ENCODE peak calls at places on chromosome 18, in eight cellular contexts. F is 8988T; Z is activated CD4-positive, alpha-beta T cell treated with anti-CD3 and anti-CD28 coated beads, Interleukin-2, amount 50 U/mL, for 48 hours; R is SW480; I is IMR-90; U is T-helper 1 cell; T is NCI-H2171 treated with DMSO at 0.1 percent for 48 hours; P is stimulated activated CD4-positive, alpha-beta T cell treated with anti-CD3 and anti-CD28 coated beads, TNF-alpha, amount 100 ng/mL, for 24 hours. M is an unnamed sample.

GRCh38 chr18:59897321-59897954 is 2.4 kb upstream of the PMAIP1 start:
- DNase-seq in T (no peak), R (no peak), P (no peak), U (no peak), I (no peak), Z (no peak), F (no peak), M (no peak)

GRCh38 chr18:72869786-72870185 is 2.0 kb upstream of the NETO1 start:
- DNase-seq in T (no peak), F (no peak), R (no peak), I (no peak), Z (no peak), P (no peak), U (no peak), M (no peak)

GRCh38 chr18:9403795-9404564 is 69.4 kb downstream of the TWSG1 start:
- DNase-seq in P (no peak), T (no peak), R (no peak), Z (peak; percentile 9), I (peak; percentile 22), U (no peak), F (no peak), M (no peak)

GRCh38 chr18:33404244-33404873 is 36.2 kb downstream of the CCDC178 start:
- DNase-seq in R (peak; percentile 0), I (no peak), T (peak; percentile 24), Z (no peak), P (no peak), U (no peak), F (no peak), M (no peak)

GRCh38 chr18:75429975-75430374 is 2.5 kb upstream of the SMIM21 start:
- DNase-seq in R (peak; percentile 6), T (no peak), Z (no peak), F (no peak), I (no peak), U (no peak), P (no peak), M (no peak)

GRCh38 chr18:45806226-45806625 is 19.2 kb upstream of the SIGLEC15 start:
- DNase-seq in I (peak; percentile 83), P (no peak), Z (no peak), T (peak; percentile 69), U (no peak), R (no peak), F (no peak), M (no peak)

GRCh38 chr18:48817021-48817461 is 133.7 kb downstream of the SMAD7 start:
- DNase-seq in P (no peak), F (no peak), Z (no peak), T (peak; percentile 22), R (no peak), U (no peak), I (no peak), M (no peak)

GRCh38 chr18:46097378-46097852 is 681 bp downstream of the ATP5F1A start:
- DNase-seq in U (no peak), T (no peak), F (no peak), R (peak; percentile 2), P (no peak), I (no peak), Z (no peak), M (no peak)

GRCh38 chr18:42784612-42785011 is 330.9 kb downstream of the RIT2 start:
- DNase-seq in T (no peak), I (no peak), P (no peak), R (no peak), Z (no peak), U (no peak), F (no peak), M (no peak)

GRCh38 chr18:64259871-64260270 is 111.0 kb upstream of the LINC00305 start:
- DNase-seq in F (no peak), U (no peak), I (no peak), T (no peak), P (no peak), R (no peak), Z (no peak), M (no peak)

GRCh38 chr18:63427566-63427965 is 5.3 kb upstream of the VPS4B start:
- DNase-seq in F (no peak), U (no peak), R (peak; percentile 40), I (no peak), T (no peak), P (no peak), Z (peak; percentile 14), M (no peak)

GRCh38 chr18:58064406-58064998 is 20.5 kb downstream of the NEDD4L start:
- DNase-seq in Z (no peak), P (no peak), U (no peak), I (peak; percentile 39), R (no peak), F (no peak), T (peak; percentile 35), M (no peak)

GRCh38 chr18:80254971-80255500 is 7.7 kb upstream of the PARD6G start:
- DNase-seq in P (no peak), F (no peak), Z (no peak), T (no peak), R (no peak), U (no peak), I (no peak), M (no peak)

M was measured in NCI-H1092.